ENCODE peak calls at places on chromosomes 1 and 21, in six cellular contexts. C is NCI-H1105; P is GM12891; D is GM04504; I is activated CD4-positive, alpha-beta T cell treated with anti-CD3 and anti-CD28 coated beads for 24 hours; S is AG04449. R is an unnamed sample.

GRCh38 chr1:89702520-89703045 is 69.7 kb downstream of the LRRC8C start:
- DNase-seq in I (no peak), D (no peak), S (no peak), C (no peak), P (no peak), R (no peak)

GRCh38 chr1:230153655-230154296 is 86.7 kb downstream of the GALNT2 start:
- DNase-seq in I (no peak), S (no peak), D (no peak), P (no peak), C (no peak), R (peak)

GRCh38 chr1:90721210-90722194 is 4.4 kb upstream of the BARHL2 start:
- DNase-seq in P (no peak), D (peak), I (no peak), S (no peak), C (peak), R (no peak)

GRCh38 chr1:59619576-59619975 is 195.2 kb upstream of the HOOK1 start:
- DNase-seq in I (no peak), D (no peak), C (no peak), S (no peak), P (no peak), R (no peak)

GRCh38 chr1:22551591-22552370 is 11.5 kb upstream of the EPHA8 start:
- DNase-seq in D (no peak), P (no peak), S (no peak), I (no peak), C (no peak), R (no peak)

GRCh38 chr21:37592496-37592895 is 225.9 kb downstream of the DYRK1A start:
- DNase-seq in C (no peak), I (no peak), D (no peak), S (no peak), P (no peak), R (no peak)

GRCh38 chr1:41700581-41700980 is 216.1 kb upstream of the EDN2 start:
- DNase-seq in D (no peak), C (no peak), S (no peak), P (no peak), I (no peak), R (no peak)

GRCh38 chr1:165686121-165686970 is 12.0 kb downstream of the ALDH9A1 start:
- DNase-seq in I (no peak), P (no peak), D (no peak), S (no peak), C (no peak), R (no peak)

GRCh38 chr1:36436820-36437219 is 13.4 kb downstream of the OSCP1 start:
- DNase-seq in C (no peak), D (no peak), S (no peak), I (no peak), P (no peak), R (no peak)

GRCh38 chr1:171743014-171743870 is 1.4 kb upstream of the VAMP4 start:
- DNase-seq in I (no peak), D (no peak), P (no peak), C (no peak), S (peak), R (no peak)

GRCh38 chr1:168330285-168330684 is 49.6 kb downstream of the TBX19 start:
- DNase-seq in P (no peak), S (no peak), D (no peak), I (no peak), C (no peak), R (no peak)

GRCh38 chr1:155136728-155137127 is 1.1 kb downstream of the SLC50A1 start:
- DNase-seq in S (no peak), P (no peak), C (no peak), D (no peak), I (no peak), R (no peak)

GRCh38 chr1:93685918-93686317 is 4.3 kb upstream of the BCAR3 start:
- DNase-seq in S (no peak), C (no peak), D (no peak), I (no peak), P (no peak), R (no peak)

GRCh38 chr21:38809170-38809878 is 3.6 kb downstream of the ETS2 start:
- DNase-seq in P (no peak), S (no peak), I (no peak), D (no peak), C (no peak), R (no peak)

GRCh38 chr1:68322096-68322495 is 89.8 kb upstream of the WLS start:
- DNase-seq in I (no peak), C (no peak), S (no peak), D (no peak), P (no peak), R (no peak)

GRCh38 chr1:80248886-80249285 is 1242.4 kb upstream of the ADGRL4 start:
- DNase-seq in D (no peak), C (no peak), S (no peak), P (no peak), I (no peak), R (no peak)

GRCh38 chr1:42739753-42740700 is at the start of gene CLDN19:
- DNase-seq in S (no peak), D (no peak), I (no peak), C (no peak), P (no peak), R (peak)